ENCODE peak calls at places on chromosome 10, in seven cellular contexts. T is Calu3; U is T47D; P is substantia nigra; J is stimulated activated naive B cell treated with anti-CD40 and anti-IgM and Interleukin-4, amounts not matched to agents 10 μg/mL and 1 μg/mL and 100 μg/mL, for 72 hours; R is stimulated activated CD4-positive, alpha-beta T cell treated with anti-CD3 and anti-CD28 coated beads, Interleukin-2, amount 100 ng/mL, for 48 hours; D is SJCRH30. F is an unnamed sample.
A peak's percentile ranks its signal among the peaks of the same experiment; 100 is the strongest.

GRCh38 chr10:69802424-69803161 is 887 bp downstream of the COL13A1 start:
- DNase-seq in U (peak; percentile 20), D (peak; percentile 19), T (peak; percentile 58), J (no peak), R (no peak), P (no peak), F (no peak)

GRCh38 chr10:11237571-11237970 is 219.9 kb downstream of the CELF2 start:
- DNase-seq in T (no peak), P (no peak), D (no peak), J (no peak), U (no peak), R (no peak), F (peak; percentile 47)

GRCh38 chr10:72285972-72286521 is 12.3 kb downstream of the DDIT4 start:
- DNase-seq in J (no peak), U (no peak), T (no peak), R (no peak), P (no peak), D (no peak), F (no peak)

GRCh38 chr10:76086571-76087260 is 655.3 kb downstream of the LRMDA start:
- DNase-seq in U (peak; percentile 21), D (peak; percentile 40), J (no peak), T (peak; percentile 60), R (no peak), P (no peak), F (no peak)

GRCh38 chr10:132611986-132612385 is 74.4 kb downstream of the INPP5A start:
- DNase-seq in U (no peak), R (no peak), T (no peak), D (no peak), J (no peak), P (no peak), F (no peak)

GRCh38 chr10:103554488-103555320 is 61.2 kb downstream of the NEURL1 start:
- DNase-seq in D (peak; percentile 76), P (no peak), T (no peak), R (no peak), J (no peak), U (peak; percentile 67), F (no peak)

GRCh38 chr10:71580415-71580814 is 139.2 kb downstream of the C10orf105 start:
- DNase-seq in D (no peak), P (no peak), T (no peak), U (no peak), J (no peak), R (no peak), F (no peak)

GRCh38 chr10:120950103-120950561 is 99.0 kb downstream of the WDR11 start:
- DNase-seq in J (no peak), P (no peak), D (no peak), R (no peak), U (no peak), T (no peak), F (no peak)

GRCh38 chr10:93435621-93436385 is 46.3 kb downstream of the MYOF start:
- DNase-seq in R (no peak), J (no peak), D (no peak), U (no peak), T (no peak), P (no peak), F (no peak)

GRCh38 chr10:614772-615582 is 74.5 kb downstream of the DIP2C start:
- DNase-seq in U (no peak), T (no peak), R (no peak), D (no peak), P (peak; percentile 76), J (no peak), F (no peak)

GRCh38 chr10:68598978-68599753 is 39.0 kb downstream of the TET1 start:
- DNase-seq in D (peak; percentile 59), J (no peak), P (peak; percentile 20), R (no peak), T (peak; percentile 32), U (no peak), F (no peak)

GRCh38 chr10:59991661-59992060 is 85.3 kb upstream of the CCDC6 start:
- DNase-seq in P (no peak), J (peak; percentile 16), R (no peak), T (peak; percentile 91), D (no peak), U (no peak), F (no peak)

GRCh38 chr10:72337722-72338121 is 17.0 kb downstream of the DNAJB12 start:
- DNase-seq in R (no peak), P (no peak), T (no peak), D (no peak), J (no peak), U (no peak), F (no peak)

GRCh38 chr10:125155669-125156068 is 4.7 kb downstream of the CTBP2 start:
- DNase-seq in T (no peak), J (no peak), U (no peak), P (no peak), D (no peak), R (no peak), F (no peak)

GRCh38 chr10:64430690-64431323 is 909.6 kb downstream of the REEP3 start:
- DNase-seq in J (no peak), U (no peak), T (peak; percentile 74), R (no peak), D (peak; percentile 9), P (peak; percentile 4), F (no peak)

GRCh38 chr10:110893559-110894179 is 21.9 kb downstream of the PDCD4 start:
- DNase-seq in R (no peak), T (no peak), D (no peak), P (no peak), J (no peak), U (no peak), F (no peak)

GRCh38 chr10:43377393-43377883 is 6.0 kb downstream of the FXYD4 start:
- DNase-seq in P (no peak), R (no peak), T (peak; percentile 66), U (no peak), D (no peak), J (no peak), F (no peak)

GRCh38 chr10:103854265-103854686 is 1.1 kb downstream of the SH3PXD2A start:
- DNase-seq in D (no peak), J (no peak), P (no peak), U (no peak), T (no peak), R (no peak), F (no peak)

GRCh38 chr10:71648595-71649320 is 70.8 kb downstream of the C10orf105 start:
- DNase-seq in U (no peak), T (no peak), P (no peak), D (peak; percentile 31), R (no peak), J (no peak), F (no peak)

GRCh38 chr10:30039567-30039966 is 19.8 kb downstream of the JCAD start:
- DNase-seq in J (no peak), P (no peak), T (no peak), R (no peak), D (peak; percentile 67), U (no peak), F (no peak)

GRCh38 chr10:22629843-22630228 is 84.5 kb downstream of the PIP4K2A start:
- DNase-seq in J (peak; percentile 44), D (no peak), R (no peak), T (no peak), P (no peak), U (no peak), F (no peak)

GRCh38 chr10:102610499-102610898 is 33.8 kb upstream of the TRIM8 start:
- DNase-seq in T (no peak), R (no peak), U (no peak), P (no peak), D (no peak), J (no peak), F (no peak)

GRCh38 chr10:31768467-31768866 is 160.2 kb downstream of the ARHGAP12 start:
- DNase-seq in T (no peak), U (no peak), P (no peak), J (no peak), D (no peak), R (no peak), F (no peak)

GRCh38 chr10:79355420-79356010 is 8.2 kb downstream of the PPIF start:
- DNase-seq in J (no peak), D (no peak), U (no peak), R (no peak), P (no peak), T (no peak), F (no peak)

GRCh38 chr10:89869180-89869579 is 167.8 kb downstream of the KIF20B start:
- DNase-seq in T (no peak), R (no peak), J (no peak), U (no peak), D (no peak), P (no peak), F (no peak)

GRCh38 chr10:26573674-26574073 is 123.8 kb upstream of the PDSS1 start:
- DNase-seq in R (no peak), T (no peak), J (no peak), U (no peak), P (no peak), D (no peak), F (no peak)

GRCh38 chr10:43253461-43254198 is 13.2 kb downstream of the RASGEF1A start:
- DNase-seq in T (no peak), R (no peak), D (no peak), U (no peak), P (no peak), J (no peak), F (no peak)

GRCh38 chr10:50512743-50513416 is 110.9 kb downstream of the SGMS1 start:
- DNase-seq in P (no peak), R (no peak), J (peak; percentile 11), D (no peak), T (no peak), U (no peak), F (no peak)

GRCh38 chr10:22427101-22427500 is 81.8 kb downstream of the SPAG6 start:
- DNase-seq in R (no peak), U (no peak), T (no peak), P (no peak), J (no peak), D (no peak), F (no peak)

GRCh38 chr10:50651808-50652207 is 28.1 kb upstream of the SGMS1 start:
- DNase-seq in T (no peak), D (no peak), U (no peak), J (no peak), P (no peak), R (no peak), F (no peak)

GRCh38 chr10:14879055-14879800 is 562 bp downstream of the SUV39H2 start:
- DNase-seq in J (peak; percentile 13), T (peak; percentile 5), D (peak; percentile 40), U (peak; percentile 39), P (no peak), R (peak; percentile 33), F (peak; percentile 22)

GRCh38 chr10:104819731-104820130 is 178.6 kb downstream of the SORCS3 start:
- DNase-seq in U (no peak), T (no peak), D (no peak), J (no peak), R (no peak), P (no peak), F (no peak)

F was measured in stimulated activated CD8-positive, alpha-beta memory T cell treated with anti-CD3 and anti-CD28 coated beads, Interleukin-4, amount 100 ng/mL, for 24 hours.